ENCODE peak calls at places on chromosome 7, in four cellular contexts. C is fibroblast of the aortic adventitia, G is breast epithelium, Z is A549. S is an unnamed sample.

GRCh38 chr7:34756025-34756437 is 98.0 kb downstream of the NPSR1 start:
- DNase-seq in C (no peak), G (no peak), Z (no peak), S (peak)

GRCh38 chr7:42167206-42167913 is 69.6 kb downstream of the GLI3 start:
- DNase-seq in C (peak), G (no peak), Z (peak), S (no peak)

GRCh38 chr7:144379791-144380384 is 23.6 kb downstream of the NOBOX start:
- DNase-seq in C (no peak), G (no peak), Z (no peak), S (no peak)

GRCh38 chr7:39624935-39625694 is 1.7 kb downstream of the RALA start:
- DNase-seq in C (peak), G (no peak), Z (no peak), S (no peak)

GRCh38 chr7:139725077-139725476 is 52.7 kb downstream of the HIPK2 start:
- DNase-seq in C (peak), G (no peak), Z (no peak), S (no peak)

GRCh38 chr7:39083781-39084180 is 106.1 kb downstream of the POU6F2 start:
- DNase-seq in C (no peak), G (no peak), Z (no peak), S (no peak)

GRCh38 chr7:134954197-134955082 is 31.9 kb upstream of the AGBL3 start:
- DNase-seq in C (peak), G (no peak), Z (peak), S (no peak)

GRCh38 chr7:12570529-12571461 is at the start of gene SCIN:
- DNase-seq in C (no peak), G (no peak), Z (peak), S (peak)

GRCh38 chr7:42722726-42723125 is 189.1 kb downstream of the C7orf25 start:
- DNase-seq in C (no peak), G (no peak), Z (no peak), S (no peak)

GRCh38 chr7:24701232-24701898 is 55.9 kb downstream of the GSDME start:
- DNase-seq in C (peak), G (peak), Z (no peak), S (peak)

GRCh38 chr7:8443871-8444756 is 10.7 kb downstream of the NXPH1 start:
- DNase-seq in C (no peak), G (no peak), Z (peak), S (no peak)

GRCh38 chr7:55427279-55427788 is 62.2 kb downstream of the LANCL2 start:
- DNase-seq in C (no peak), G (no peak), Z (no peak), S (no peak)

GRCh38 chr7:2635810-2636701 is 4.3 kb downstream of the TTYH3 start:
- DNase-seq in C (no peak), G (no peak), Z (no peak), S (no peak)

GRCh38 chr7:73622909-73623797 is 1.2 kb downstream of the MLXIPL start:
- DNase-seq in C (peak), G (no peak), Z (no peak), S (peak)

GRCh38 chr7:157312941-157313340 is 23.9 kb upstream of the DNAJB6 start:
- DNase-seq in C (no peak), G (no peak), Z (no peak), S (no peak)

GRCh38 chr7:134174797-134175261 is 47.7 kb downstream of the LRGUK start:
- DNase-seq in C (peak), G (no peak), Z (peak), S (no peak)

GRCh38 chr7:155645652-155646051 is 1.2 kb downstream of the RBM33 start:
- DNase-seq in C (peak), G (no peak), Z (no peak), S (no peak)

GRCh38 chr7:46838463-46838862 is 743.4 kb downstream of the TNS3 start:
- DNase-seq in C (no peak), G (no peak), Z (no peak), S (no peak)

GRCh38 chr7:157462840-157463239 is 126.0 kb downstream of the DNAJB6 start:
- DNase-seq in C (no peak), G (no peak), Z (no peak), S (no peak)

GRCh38 chr7:114944742-114945625 is 23.1 kb downstream of the MDFIC start:
- DNase-seq in C (peak), G (peak), Z (no peak), S (peak)

GRCh38 chr7:155166673-155167370 is 96.7 kb downstream of the HTR5A start:
- DNase-seq in C (peak), G (peak), Z (no peak), S (no peak)

GRCh38 chr7:47400741-47401206 is 181.1 kb downstream of the TNS3 start:
- DNase-seq in C (no peak), G (no peak), Z (no peak), S (no peak)

GRCh38 chr7:26543345-26543744 is 251.7 kb downstream of the SNX10 start:
- DNase-seq in C (no peak), G (no peak), Z (no peak), S (no peak)

GRCh38 chr7:129688503-129689222 is 77.1 kb downstream of the NRF1 start:
- DNase-seq in C (no peak), G (no peak), Z (no peak), S (no peak)

GRCh38 chr7:15820319-15820718 is 133.8 kb upstream of the MEOX2 start:
- DNase-seq in C (no peak), G (no peak), Z (no peak), S (no peak)

GRCh38 chr7:87797798-87798403 is 78.3 kb downstream of the SLC25A40 start:
- DNase-seq in C (peak), G (no peak), Z (peak), S (peak)

GRCh38 chr7:132906193-132906829 is 175.6 kb downstream of the CHCHD3 start:
- DNase-seq in C (no peak), G (no peak), Z (no peak), S (no peak)

GRCh38 chr7:8284606-8285005 is 22.6 kb upstream of the ICA1 start:
- DNase-seq in C (no peak), G (no peak), Z (no peak), S (peak)

GRCh38 chr7:152158801-152159587 is 133.5 kb downstream of the GALNT11 start:
- DNase-seq in C (no peak), G (no peak), Z (no peak), S (no peak)

GRCh38 chr7:46283852-46284251 is 362.8 kb upstream of the IGFBP3 start:
- DNase-seq in C (peak), G (no peak), Z (no peak), S (no peak)

GRCh38 chr7:114481995-114482394 is 67.4 kb downstream of the FOXP2 start:
- DNase-seq in C (peak), G (no peak), Z (no peak), S (peak)

S was measured in NCI-H2171.